ENCODE peak calls at places on chromosomes 6 and 20, in six cellular contexts. L is EL; H is left ventricle myocardium inferior; G is AG04449; Y is activated T-cell treated with anti-CD3 and anti-CD28 coated beads, Interleukin-2, amount 50 U/mL, for 72 hours; M is effector CD8-positive, alpha-beta T cell. Z is an unnamed sample.

GRCh38 chr20:59075934-59076508 is 33.4 kb upstream of the PRELID3B start:
- DNase-seq in L (no peak), H (no peak), G (no peak), Y (no peak), M (no peak), Z (no peak)

GRCh38 chr6:169969372-169970099 is 218.1 kb downstream of the ERMARD start:
- DNase-seq in L (no peak), H (no peak), G (no peak), Y (no peak), M (no peak), Z (no peak)

GRCh38 chr20:44618318-44618731 is 33.2 kb downstream of the ADA start:
- DNase-seq in L (no peak), H (peak; percentile 65), G (no peak), Y (peak; percentile 40), M (peak; percentile 19), Z (no peak)

GRCh38 chr6:89067796-89068195 is 12.8 kb upstream of the PNRC1 start:
- DNase-seq in L (no peak), H (no peak), G (no peak), Y (no peak), M (no peak), Z (no peak)

GRCh38 chr6:157432231-157432630 is 51.2 kb downstream of the ZDHHC14 start:
- DNase-seq in L (no peak), H (no peak), G (no peak), Y (no peak), M (no peak), Z (no peak)

GRCh38 chr20:20561172-20561571 is 151.3 kb downstream of the RALGAPA2 start:
- DNase-seq in L (no peak), H (no peak), G (no peak), Y (no peak), M (no peak), Z (no peak)

GRCh38 chr20:10531848-10532247 is 96.7 kb downstream of the SLX4IP start:
- DNase-seq in L (peak; percentile 59), H (no peak), G (no peak), Y (no peak), M (no peak), Z (peak; percentile 78)

GRCh38 chr20:59351148-59352040 is 51.0 kb downstream of the EDN3 start:
- DNase-seq in L (peak; percentile 39), H (no peak), G (peak; percentile 4), Y (no peak), M (no peak), Z (no peak)

GRCh38 chr20:53883098-53883762 is 187.2 kb downstream of the BCAS1 start:
- DNase-seq in L (peak; percentile 82), H (no peak), G (no peak), Y (peak; percentile 25), M (no peak), Z (peak; percentile 64)